ENCODE peak calls at places on chromosomes 11 and 22, in nine cellular contexts. J is thoracic aorta, H is ovary, P is tibial nerve, N is heart right ventricle, E is brain microvascular endothelial cell, L is A549, R is GM23338, X is neural progenitor cell. V is an unnamed sample.

GRCh38 chr22:50207383-50208031 is 6.7 kb downstream of the SELENOO start:
- DNase-seq in N (no peak), H (no peak), J (no peak), E (no peak), P (no peak), X (no peak), R (no peak), L (no peak), V (no peak)

GRCh38 chr11:3044004-3044403 is 13.2 kb downstream of the CARS1 start:
- DNase-seq in N (no peak), L (no peak), X (no peak), R (no peak), J (no peak), P (no peak), E (no peak), H (no peak), V (no peak)

GRCh38 chr11:65422633-65423515 is at the start of gene NEAT1:
- DNase-seq in X (peak; percentile 77), E (peak; percentile 89), H (peak; percentile 97), N (peak; percentile 99), J (peak; percentile 84), L (no peak), R (peak; percentile 90), P (peak; percentile 98), V (peak; percentile 74)

GRCh38 chr11:111351374-111352081 is 27.5 kb downstream of the POU2AF1 start:
- DNase-seq in J (no peak), L (no peak), R (no peak), P (no peak), N (no peak), H (no peak), X (no peak), E (no peak), V (no peak)

GRCh38 chr11:82004537-82005213 is 729.0 kb downstream of the FAM181B start:
- DNase-seq in L (no peak), P (no peak), R (no peak), N (no peak), J (no peak), X (no peak), E (peak; percentile 6), H (no peak), V (no peak)

GRCh38 chr11:95803973-95804372 is 13.7 kb downstream of the CEP57 start:
- DNase-seq in E (no peak), J (no peak), N (no peak), L (no peak), P (no peak), X (no peak), R (no peak), H (no peak), V (no peak)

GRCh38 chr11:5037926-5038325 is 8.4 kb upstream of the OR52J3 start:
- DNase-seq in P (no peak), H (no peak), J (no peak), R (no peak), L (no peak), E (no peak), N (no peak), X (no peak), V (no peak)

GRCh38 chr11:13772223-13773046 is 104.0 kb downstream of the FAR1 start:
- DNase-seq in L (peak; percentile 16), R (peak; percentile 86), P (no peak), H (no peak), J (no peak), N (peak; percentile 7), X (peak; percentile 81), E (peak; percentile 28), V (no peak)

GRCh38 chr22:50280022-50280707 is 10.0 kb upstream of the MAPK11 start:
- DNase-seq in E (no peak), J (no peak), H (no peak), N (no peak), R (no peak), P (no peak), L (no peak), X (no peak), V (no peak)

GRCh38 chr22:25153961-25154685 is 45.5 kb upstream of the CRYBB3 start:
- DNase-seq in E (peak; percentile 7), N (peak; percentile 76), J (peak; percentile 39), H (no peak), P (peak; percentile 39), L (no peak), X (peak; percentile 51), R (peak; percentile 54), V (no peak)

GRCh38 chr11:12154871-12155668 is 44.7 kb downstream of the MICAL2 start:
- DNase-seq in L (no peak), H (no peak), R (no peak), N (no peak), X (no peak), E (no peak), J (no peak), P (no peak), V (no peak)

GRCh38 chr11:122267602-122268001 is 151.6 kb upstream of the BLID start:
- DNase-seq in J (no peak), R (peak; percentile 17), L (no peak), X (no peak), E (peak; percentile 64), P (no peak), H (no peak), N (no peak), V (no peak)

GRCh38 chr11:439315-440064 is 2.3 kb downstream of the ANO9 start:
- DNase-seq in L (no peak), R (no peak), E (no peak), J (no peak), N (no peak), X (no peak), H (no peak), P (no peak), V (no peak)

GRCh38 chr22:45960477-45961386 is 16.2 kb downstream of the WNT7B start:
- DNase-seq in P (no peak), R (peak; percentile 35), H (no peak), E (no peak), X (no peak), L (no peak), J (no peak), N (no peak), V (no peak)

GRCh38 chr11:79437981-79438630 is 2.7 kb downstream of the TENM4 start:
- DNase-seq in J (no peak), H (peak; percentile 58), E (no peak), R (peak; percentile 45), N (no peak), L (no peak), P (no peak), X (peak; percentile 50), V (no peak)

GRCh38 chr11:129279326-129280026 is 87.4 kb upstream of the ARHGAP32 start:
- DNase-seq in J (peak; percentile 4), R (peak; percentile 89), X (peak; percentile 93), L (peak; percentile 57), P (peak; percentile 53), N (peak; percentile 69), H (peak; percentile 89), E (peak; percentile 38), V (no peak)

GRCh38 chr22:36548606-36549005 is 19.6 kb upstream of the EIF3D start:
- DNase-seq in X (peak; percentile 31), P (no peak), H (no peak), E (no peak), L (no peak), J (no peak), R (no peak), N (no peak), V (no peak)
- H3K27ac ChIP-seq in X (no peak overlapping the region), P (no peak overlapping the region), H (no peak overlapping the region), E (no peak overlapping the region), L (no peak overlapping the region), J (no peak overlapping the region), R (no peak overlapping the region), N (no peak overlapping the region), V (peak overlapping the region; percentile 21)

GRCh38 chr11:76444065-76444383 is 794 bp upstream of the EMSY start:
- DNase-seq in R (no peak), X (no peak), H (no peak), E (no peak), J (no peak), N (no peak), P (no peak), L (no peak), V (no peak)

GRCh38 chr11:76445122-76446084 is 585 bp downstream of the EMSY start:
- DNase-seq in X (peak; percentile 95), R (peak; percentile 94), H (peak; percentile 77), P (peak; percentile 33), L (peak; percentile 87), J (peak; percentile 46), N (peak; percentile 81), E (peak; percentile 94), V (peak; percentile 25)

GRCh38 chr11:76443254-76443935 is 1.4 kb upstream of the EMSY start:
- DNase-seq in J (no peak), E (no peak), N (no peak), P (no peak), X (no peak), R (no peak), H (no peak), L (no peak), V (no peak)

GRCh38 chr11:76448506-76448905 is 3.7 kb downstream of the EMSY start:
- DNase-seq in R (peak; percentile 73), J (no peak), L (no peak), N (no peak), H (no peak), P (no peak), E (no peak), X (peak; percentile 55), V (no peak)

DNA sequence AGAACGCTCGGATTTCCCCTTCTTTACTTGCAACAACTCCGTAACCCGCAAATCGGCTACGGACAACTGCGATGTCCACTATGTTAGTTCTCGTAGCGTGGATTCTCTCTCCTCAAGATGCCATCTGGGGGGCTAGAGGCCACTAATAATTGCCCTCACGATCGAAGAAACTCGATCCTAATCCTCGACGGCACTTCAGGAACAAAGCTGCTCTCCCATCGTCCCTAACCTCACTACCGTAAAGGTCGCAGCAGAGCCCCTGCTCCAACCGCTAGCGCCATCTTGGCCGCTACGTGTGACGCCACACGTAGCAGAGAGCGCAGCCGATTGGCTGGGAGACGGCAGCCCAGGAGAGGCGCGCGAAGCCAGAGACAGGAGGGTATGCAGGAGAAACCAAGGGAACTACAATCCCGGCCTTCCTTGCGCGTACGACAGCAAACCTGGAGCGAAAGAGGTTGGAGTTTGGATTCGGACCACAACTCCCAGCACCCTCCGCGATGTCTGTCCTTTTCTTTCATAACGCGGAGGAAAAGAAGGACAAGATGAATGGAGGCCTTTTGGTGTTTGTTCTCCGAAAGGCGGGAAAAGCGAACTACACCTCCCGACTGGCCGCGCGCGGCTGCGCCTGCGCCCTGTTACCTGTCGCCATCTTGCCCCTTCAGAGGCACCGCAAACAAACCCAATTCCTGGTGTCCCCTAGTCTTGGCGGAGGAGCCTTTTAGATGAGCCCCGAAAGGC is at the start of gene EMSY:
- DNase-seq in J (peak; percentile 95), L (peak; percentile 94), E (peak; percentile 99), X (peak; percentile 99), N (peak; percentile 98), R (peak; percentile 99), P (peak; percentile 92), H (peak; percentile 94), V (peak; percentile 77)
- TF ChIP-seq CTCF in J (no peak), L (no peak), E (no peak), X (no peak), N (no peak), R (no peak), P (no peak), H (no peak), V (no peak)

GRCh38 chr11:61024938-61025818 is 53.7 kb downstream of the CD6 start:
- DNase-seq in R (no peak), N (no peak), L (no peak), J (no peak), E (no peak), X (no peak), H (no peak), P (no peak), V (no peak)
- H3K27ac ChIP-seq in R (no peak overlapping the region), N (no peak overlapping the region), L (no peak overlapping the region), J (no peak overlapping the region), E (no peak overlapping the region), X (no peak overlapping the region), H (no peak overlapping the region), P (no peak overlapping the region), V (no peak overlapping the region)

GRCh38 chr11:133619973-133620372 is 87.7 kb upstream of the OPCML start:
- DNase-seq in R (peak; percentile 29), N (no peak), X (peak; percentile 24), L (no peak), P (no peak), H (no peak), J (no peak), E (no peak), V (no peak)
- TF ChIP-seq CTCF in R (peak; percentile 40), N (no peak), X (peak; percentile 40), L (no peak), P (no peak), H (no peak), J (no peak), E (no peak), V (no peak)

V was measured in esophagus squamous epithelium.